ENCODE peak calls at places on chromosome X, in five cellular contexts. Y, E, M, U and G are unnamed samples. For H3K36me3, the result is how much of the 10 kb centered on the place peaks cover.

GRCh38 chrX:109475174-109475891 is 6.6 kb downstream of the GUCY2F start:
- ATAC-seq in Y (peak), E (peak), U (peak), M (no peak), G (no peak)

GRCh38 chrX:22585831-22586230 is 313.1 kb downstream of the CBLL2 start:
- ATAC-seq in M (no peak), U (peak), Y (no peak), E (no peak), G (no peak)

GRCh38 chrX:40105016-40105790 is 7.4 kb upstream of the BCOR start:
- ATAC-seq in M (peak), Y (peak), U (peak), E (peak), G (peak)

GRCh38 chrX:106612403-106612789 is 618 bp downstream of the RADX start:
- ATAC-seq in M (no peak), U (peak), E (peak), Y (no peak), G (no peak)

GRCh38 chrX:97494756-97495372 is 611.2 kb downstream of the RPA4 start:
- ATAC-seq in Y (no peak), M (no peak), E (no peak), U (peak), G (no peak)

GRCh38 chrX:20211261-20211786 is 55.4 kb downstream of the RPS6KA3 start:
- ATAC-seq in Y (no peak), M (no peak), E (peak), U (no peak), G (no peak)

GRCh38 chrX:42127563-42127962 is 204.2 kb upstream of the CASK start:
- ATAC-seq in E (no peak), Y (no peak), U (peak), M (no peak), G (no peak)

GRCh38 chrX:129876734-129877395 is 29.1 kb upstream of the UTP14A start:
- ATAC-seq in E (peak), U (no peak), Y (no peak), M (peak), G (no peak)

GRCh38 chrX:16577483-16578029 is 72.4 kb upstream of the S100G start:
- ATAC-seq in U (no peak), Y (no peak), M (no peak), E (no peak), G (no peak)

GRCh38 chrX:22135171-22135711 is 103.1 kb downstream of the PHEX start:
- ATAC-seq in Y (no peak), M (peak), U (no peak), E (no peak), G (peak)

GRCh38 chrX:17174671-17175070 is 200.3 kb upstream of the NHS start:
- ATAC-seq in E (no peak), M (no peak), Y (no peak), U (no peak), G (no peak)

GRCh38 chrX:109684136-109684535 is 48.9 kb downstream of the ACSL4 start:
- ATAC-seq in E (no peak), U (no peak), Y (no peak), M (no peak), G (no peak)

GRCh38 chrX:41703574-41704029 is 14.8 kb downstream of the GPR34 start:
- ATAC-seq in U (peak), Y (no peak), E (no peak), M (no peak), G (no peak)

GRCh38 chrX:64093761-64094160 is 111.7 kb downstream of the AMER1 start:
- ATAC-seq in M (no peak), U (peak), E (no peak), Y (no peak), G (no peak)

GRCh38 chrX:302975-303374 is 15.6 kb downstream of the GTPBP6 start:
- ATAC-seq in Y (no peak), E (no peak), U (no peak), M (no peak), G (no peak)

GRCh38 chrX:292900-293897 is 12.0 kb downstream of the PLCXD1 start:
- ATAC-seq in Y (no peak), U (no peak), E (no peak), M (no peak), G (no peak)

GRCh38 chrX:300334-300733 is 18.3 kb downstream of the GTPBP6 start:
- ATAC-seq in E (no peak), U (no peak), M (no peak), Y (no peak), G (no peak)

GRCh38 chrX:295136-295535 is 14.0 kb downstream of the PLCXD1 start:
- ATAC-seq in U (no peak), Y (no peak), E (no peak), M (no peak), G (no peak)

DNA sequence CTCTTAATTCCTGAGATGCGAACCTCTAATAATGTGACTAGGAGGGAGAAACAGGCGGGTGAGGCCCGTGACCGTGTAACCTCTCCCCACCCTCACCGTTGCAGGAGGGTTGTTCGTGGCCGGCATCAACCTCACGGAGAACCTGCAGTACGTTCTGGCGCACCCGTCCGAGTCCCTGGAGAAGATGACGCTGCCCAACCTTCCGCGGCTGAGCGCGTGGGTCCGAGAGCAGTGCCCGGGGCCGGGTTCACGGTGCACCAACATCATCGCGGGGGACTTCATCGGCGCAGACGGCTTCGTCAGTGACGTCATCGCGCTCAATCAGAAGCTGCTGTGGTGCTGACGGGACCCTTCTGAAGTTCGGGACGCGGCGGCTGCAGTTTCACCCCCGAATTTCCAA is 17.8 kb downstream of the PLCXD1 start:
- ATAC-seq in M (no peak), U (no peak), Y (no peak), E (no peak), G (no peak)
- H3K36me3 ChIP-seq in M (under half), U (under half), Y (half or more), E (under half), G (half or more)

GRCh38 chrX:12973561-12974216 is 1.2 kb upstream of the TMSB4X start:
- ATAC-seq in Y (no peak), E (no peak), U (peak), M (no peak), G (no peak)

GRCh38 chrX:12975999-12976558 is 1.2 kb downstream of the TMSB4X start:
- ATAC-seq in E (peak), U (peak), Y (peak), M (no peak), G (no peak)

GRCh38 chrX:12974217-12974796 is 603 bp upstream of the TMSB4X start:
- ATAC-seq in M (peak), U (peak), Y (peak), E (no peak), G (peak)

GRCh38 chrX:12975670-12975965 is 708 bp downstream of the TMSB4X start:
- ATAC-seq in E (no peak), Y (no peak), M (no peak), U (no peak), G (no peak)

GRCh38 chrX:12974797-12975669 is at the start of gene TMSB4X:
- ATAC-seq in U (peak), Y (peak), M (peak), E (peak), G (peak)
- TF ChIP-seq EP300 in U (no peak), Y (no peak), M (no peak), E (no peak), G (no peak)

GRCh38 chrX:1444896-1445480 is 7.7 kb downstream of the ASMTL start:
- ATAC-seq in U (no peak), Y (no peak), M (no peak), E (no peak), G (no peak)

GRCh38 chrX:1443496-1444075 is 9.1 kb downstream of the ASMTL start:
- ATAC-seq in M (no peak), U (no peak), E (no peak), Y (no peak), G (no peak)

GRCh38 chrX:1442016-1442665 is 10.6 kb downstream of the ASMTL start:
- ATAC-seq in M (no peak), Y (no peak), U (no peak), E (no peak), G (no peak)

GRCh38 chrX:1440506-1440905 is 12.2 kb downstream of the ASMTL start:
- ATAC-seq in M (no peak), E (no peak), U (no peak), Y (no peak), G (no peak)

GRCh38 chrX:1442724-1443367 is 9.9 kb downstream of the ASMTL start:
- ATAC-seq in Y (no peak), U (no peak), E (no peak), M (no peak), G (no peak)
- H3K36me3 ChIP-seq in Y (under half), U (under half), E (under half), M (under half), G (under half)

GRCh38 chrX:140088438-140088837 is 123.1 kb upstream of the CXorf66 start:
- ATAC-seq in Y (no peak), M (no peak), U (peak), E (no peak), G (no peak)
- TF ChIP-seq EP300 in Y (no peak), M (no peak), U (no peak), E (no peak), G (no peak)

GRCh38 chrX:53598169-53598568 is 88.3 kb downstream of the HUWE1 start:
- ATAC-seq in Y (no peak), E (no peak), M (no peak), U (peak), G (no peak)
- H3K36me3 ChIP-seq in Y (half or more), E (under half), M (half or more), U (under half), G (half or more)

GRCh38 chrX:46204721-46205422 is 340.3 kb downstream of the ZNF674 start:
- ATAC-seq in M (no peak), Y (no peak), E (no peak), U (peak), G (no peak)

GRCh38 chrX:46198858-46199257 is 346.4 kb downstream of the ZNF674 start:
- ATAC-seq in Y (no peak), M (no peak), E (peak), U (no peak), G (no peak)

GRCh38 chrX:46203115-46203514 is 342.1 kb downstream of the ZNF674 start:
- ATAC-seq in U (no peak), Y (no peak), M (no peak), E (no peak), G (no peak)

DNA sequence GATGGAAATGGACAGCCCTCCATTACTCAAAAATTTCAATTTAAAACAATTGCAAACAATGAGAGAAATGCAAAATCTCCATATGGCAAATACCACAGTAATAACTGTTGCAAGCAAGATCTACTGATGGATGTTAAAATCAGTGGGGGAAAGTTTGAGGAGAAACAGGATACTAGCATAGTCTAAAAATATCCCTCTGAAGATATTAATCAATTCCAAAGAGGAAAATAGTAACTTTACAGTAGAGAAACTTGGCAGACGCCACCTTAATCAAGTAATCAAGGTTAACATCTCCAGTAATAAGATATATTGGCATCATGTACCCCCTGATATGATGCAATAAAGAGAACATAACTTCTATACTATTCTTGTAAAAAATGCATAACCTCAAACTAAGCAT is 344.8 kb downstream of the ZNF674 start:
- ATAC-seq in U (no peak), Y (no peak), E (no peak), M (no peak), G (no peak)
- TF ChIP-seq EP300 in U (no peak), Y (no peak), E (no peak), M (no peak), G (no peak)

DNA sequence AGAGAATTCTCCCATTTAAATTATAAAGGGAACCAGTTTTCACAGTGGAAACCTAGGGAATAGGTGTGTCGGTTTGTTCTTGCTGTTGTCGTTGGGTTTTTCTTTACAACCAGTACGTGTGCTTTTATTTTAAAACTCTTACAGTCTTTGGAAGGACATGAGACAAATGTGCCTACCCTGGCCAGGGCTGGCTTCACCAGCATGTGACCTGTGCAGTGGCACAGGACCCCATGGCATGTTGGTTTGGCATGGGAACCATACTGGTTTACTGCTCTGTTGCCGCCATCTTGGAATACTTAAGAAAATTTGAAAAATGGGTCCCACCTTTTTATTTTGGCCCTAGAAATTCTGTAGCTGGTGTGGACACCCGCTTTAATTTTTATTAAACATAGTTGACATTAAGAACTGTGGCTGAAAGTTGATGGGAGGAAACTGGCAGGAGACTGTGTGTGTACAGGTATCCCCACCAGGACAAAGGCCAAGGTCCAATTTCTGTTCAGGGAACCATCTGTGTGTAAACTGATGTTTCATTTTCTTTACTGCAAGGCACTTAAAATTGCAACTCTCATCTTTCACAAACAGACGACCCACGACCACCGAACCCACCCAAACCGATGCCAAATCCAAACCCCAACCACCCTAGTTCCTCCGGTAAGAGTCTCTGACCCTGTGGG is 28.8 kb downstream of the CD99 start:
- ATAC-seq in E (peak), Y (no peak), U (no peak), M (no peak), G (no peak)
- H3K36me3 ChIP-seq in E (under half), Y (under half), U (under half), M (half or more), G (under half)

GRCh38 chrX:23816179-23816578 is 33.2 kb downstream of the SAT1 start:
- ATAC-seq in M (no peak), Y (no peak), U (no peak), E (no peak), G (no peak)

GRCh38 chrX:23810279-23810678 is 27.3 kb downstream of the SAT1 start:
- ATAC-seq in E (no peak), U (no peak), Y (no peak), M (no peak), G (no peak)

GRCh38 chrX:23813808-23814207 is 30.8 kb downstream of the SAT1 start:
- ATAC-seq in M (no peak), U (no peak), E (no peak), Y (no peak), G (no peak)

GRCh38 chrX:23815376-23815775 is 32.4 kb downstream of the SAT1 start:
- ATAC-seq in Y (no peak), U (no peak), E (no peak), M (no peak), G (no peak)

DNA sequence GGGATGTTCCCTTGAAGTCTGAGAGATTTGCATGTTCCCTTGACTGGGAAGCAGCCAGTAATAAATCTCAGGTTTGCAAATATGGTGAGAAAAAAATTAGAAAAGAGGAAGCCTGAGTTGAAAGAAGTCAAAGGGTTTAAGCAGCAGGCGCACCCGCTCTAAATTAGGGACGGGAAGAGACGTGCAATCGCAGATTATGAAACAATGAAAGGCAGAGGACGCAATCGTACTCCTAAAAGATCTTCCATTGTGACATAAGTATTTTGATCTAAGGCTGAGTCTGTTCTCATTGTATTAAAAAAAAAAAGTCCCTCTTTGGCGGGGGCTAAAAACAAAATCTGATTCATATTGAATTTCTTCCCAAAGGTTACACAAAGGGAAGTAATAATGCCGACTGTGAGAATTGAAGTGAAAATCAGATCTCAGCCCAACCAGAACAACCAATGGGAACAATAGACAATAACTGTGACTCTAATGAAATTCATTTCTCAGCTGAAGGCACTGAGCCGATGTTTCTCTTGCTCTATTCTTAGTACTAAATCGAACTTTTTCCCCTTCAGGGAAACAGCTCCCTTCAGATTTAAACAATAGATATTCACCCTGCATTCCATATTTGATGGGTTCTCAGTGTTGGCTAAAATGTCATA is 28.3 kb downstream of the SAT1 start:
- ATAC-seq in E (no peak), M (no peak), U (no peak), Y (no peak), G (peak)
- TF ChIP-seq EP300 in E (no peak), M (no peak), U (no peak), Y (no peak), G (no peak)

DNA sequence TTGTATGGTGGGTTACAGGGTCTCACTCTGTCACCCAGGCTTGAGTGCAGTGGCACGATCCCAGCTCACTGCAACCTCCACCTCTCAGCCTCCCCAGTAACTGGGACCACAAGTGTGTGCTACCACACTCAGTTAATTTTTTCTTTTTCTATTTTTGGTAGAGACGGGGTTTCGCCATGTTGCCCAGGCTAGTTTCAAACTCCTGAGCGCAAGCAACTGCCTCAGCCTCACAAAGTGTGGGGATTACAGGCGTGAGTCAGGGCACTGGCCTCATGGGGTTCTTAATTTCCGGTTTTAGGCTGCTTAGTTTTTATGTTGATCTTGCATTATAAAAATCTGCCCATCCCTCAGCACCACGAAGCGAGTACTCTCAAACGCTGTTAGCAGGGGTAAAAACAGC is 6.7 kb downstream of the BCAP31 start:
- ATAC-seq in Y (no peak), E (no peak), M (no peak), U (no peak), G (no peak)
- H3K36me3 ChIP-seq in Y (half or more), E (under half), M (half or more), U (under half), G (under half)

DNA sequence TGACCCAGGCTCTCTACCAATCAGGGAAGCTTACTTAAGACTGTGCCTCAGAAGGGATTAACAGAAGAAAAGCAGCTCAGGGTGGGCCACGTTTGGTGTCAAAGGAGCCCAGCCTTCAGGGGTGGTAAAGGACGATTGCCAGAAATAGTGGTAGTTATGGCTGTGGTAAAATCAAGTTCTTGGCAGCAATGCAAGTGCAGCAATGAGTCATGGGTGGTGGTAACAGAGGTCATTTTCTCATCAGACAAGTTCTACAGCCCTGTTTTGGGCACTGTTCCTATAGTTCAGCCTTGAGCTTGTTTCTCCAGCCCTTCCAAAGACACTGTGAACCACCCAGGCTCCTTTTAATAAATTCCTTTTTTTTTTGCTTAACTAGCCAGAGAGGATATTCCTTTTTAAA is 120.3 kb downstream of the EFHC2 start:
- ATAC-seq in Y (no peak), U (no peak), E (no peak), M (no peak), G (no peak)
- TF ChIP-seq EP300 in Y (no peak), U (no peak), E (no peak), M (no peak), G (no peak)